ENCODE peak calls at places on chromosome 5, in four cellular contexts. One of them, this sample, is unnamed.

GRCh38 chr5:152259702-152260101 is 145.4 kb downstream of the NMUR2 start:
- DNase-seq in K562: no peak
- DNase-seq in GM12878: no peak
- DNase-seq in SK-N-SH: no peak
- DNase-seq in this sample: no peak

GRCh38 chr5:38473008-38473407 is 83.4 kb downstream of the LIFR start:
- DNase-seq in K562: no peak
- DNase-seq in GM12878: no peak
- DNase-seq in SK-N-SH: no peak
- DNase-seq in this sample: no peak

GRCh38 chr5:30390095-30390494 is 803.4 kb upstream of the CDH6 start:
- DNase-seq in K562: no peak
- DNase-seq in GM12878: no peak
- DNase-seq in SK-N-SH: no peak
- DNase-seq in this sample: no peak

GRCh38 chr5:56168066-56168478 is 65.1 kb downstream of the ANKRD55 start:
- DNase-seq in K562: no peak
- DNase-seq in GM12878: no peak
- DNase-seq in SK-N-SH: no peak
- DNase-seq in this sample: no peak

GRCh38 chr5:141858084-141858765 is 20.0 kb downstream of the PCDH1 start:
- DNase-seq in K562: no peak
- DNase-seq in GM12878: no peak
- DNase-seq in SK-N-SH: no peak
- DNase-seq in this sample: no peak

GRCh38 chr5:7759257-7759871 is 91.6 kb downstream of the CFAP90 start:
- DNase-seq in K562: no peak
- DNase-seq in GM12878: no peak
- DNase-seq in SK-N-SH: no peak
- DNase-seq in this sample: no peak

GRCh38 chr5:171647043-171647899 is 138.3 kb upstream of the SMIM23 start:
- DNase-seq in K562: no peak
- DNase-seq in GM12878: no peak
- DNase-seq in SK-N-SH: no peak
- DNase-seq in this sample: peak; percentile 48

GRCh38 chr5:148446591-148446990 is 62.8 kb downstream of the FBXO38 start:
- DNase-seq in K562: no peak
- DNase-seq in GM12878: no peak
- DNase-seq in SK-N-SH: no peak
- DNase-seq in this sample: no peak

GRCh38 chr5:172646716-172647285 is 5.7 kb downstream of the NEURL1B start:
- DNase-seq in K562: peak; percentile 44
- DNase-seq in GM12878: no peak
- DNase-seq in SK-N-SH: no peak
- DNase-seq in this sample: no peak

GRCh38 chr5:174204914-174205313 is 159.4 kb downstream of the NSG2 start:
- DNase-seq in K562: no peak
- DNase-seq in GM12878: no peak
- DNase-seq in SK-N-SH: no peak
- DNase-seq in this sample: no peak

GRCh38 chr5:17169507-17169906 is 47.9 kb upstream of the BASP1 start:
- DNase-seq in K562: no peak
- DNase-seq in GM12878: no peak
- DNase-seq in SK-N-SH: no peak
- DNase-seq in this sample: no peak

GRCh38 chr5:98483301-98483700 is 290.2 kb upstream of the RGMB start:
- DNase-seq in K562: no peak
- DNase-seq in GM12878: no peak
- DNase-seq in SK-N-SH: no peak
- DNase-seq in this sample: no peak

GRCh38 chr5:134594797-134595457 is 37.7 kb downstream of the SAR1B start:
- DNase-seq in K562: no peak
- DNase-seq in GM12878: peak; percentile 61
- DNase-seq in SK-N-SH: no peak
- DNase-seq in this sample: no peak

GRCh38 chr5:58019614-58020013 is 440.3 kb downstream of the PLK2 start:
- DNase-seq in K562: no peak
- DNase-seq in GM12878: no peak
- DNase-seq in SK-N-SH: no peak
- DNase-seq in this sample: no peak

GRCh38 chr5:40233268-40233667 is 446.4 kb upstream of the PTGER4 start:
- DNase-seq in K562: no peak
- DNase-seq in GM12878: no peak
- DNase-seq in SK-N-SH: no peak
- DNase-seq in this sample: no peak

GRCh38 chr5:107893642-107894041 is 222.9 kb upstream of the EFNA5 start:
- DNase-seq in K562: no peak
- DNase-seq in GM12878: no peak
- DNase-seq in SK-N-SH: no peak
- DNase-seq in this sample: peak; percentile 23

GRCh38 chr5:140108093-140109049 is 5.5 kb upstream of the PURA start:
- DNase-seq in K562: no peak
- DNase-seq in GM12878: no peak
- DNase-seq in SK-N-SH: peak; percentile 58
- DNase-seq in this sample: no peak

GRCh38 chr5:175893466-175893865 is 22.1 kb downstream of the CPLX2 start:
- DNase-seq in K562: no peak
- DNase-seq in GM12878: no peak
- DNase-seq in SK-N-SH: peak; percentile 83
- DNase-seq in this sample: no peak

GRCh38 chr5:138990986-138991645 is 116.0 kb upstream of the LRRTM2 start:
- DNase-seq in K562: no peak
- DNase-seq in GM12878: no peak
- DNase-seq in SK-N-SH: no peak
- DNase-seq in this sample: no peak

DNA sequence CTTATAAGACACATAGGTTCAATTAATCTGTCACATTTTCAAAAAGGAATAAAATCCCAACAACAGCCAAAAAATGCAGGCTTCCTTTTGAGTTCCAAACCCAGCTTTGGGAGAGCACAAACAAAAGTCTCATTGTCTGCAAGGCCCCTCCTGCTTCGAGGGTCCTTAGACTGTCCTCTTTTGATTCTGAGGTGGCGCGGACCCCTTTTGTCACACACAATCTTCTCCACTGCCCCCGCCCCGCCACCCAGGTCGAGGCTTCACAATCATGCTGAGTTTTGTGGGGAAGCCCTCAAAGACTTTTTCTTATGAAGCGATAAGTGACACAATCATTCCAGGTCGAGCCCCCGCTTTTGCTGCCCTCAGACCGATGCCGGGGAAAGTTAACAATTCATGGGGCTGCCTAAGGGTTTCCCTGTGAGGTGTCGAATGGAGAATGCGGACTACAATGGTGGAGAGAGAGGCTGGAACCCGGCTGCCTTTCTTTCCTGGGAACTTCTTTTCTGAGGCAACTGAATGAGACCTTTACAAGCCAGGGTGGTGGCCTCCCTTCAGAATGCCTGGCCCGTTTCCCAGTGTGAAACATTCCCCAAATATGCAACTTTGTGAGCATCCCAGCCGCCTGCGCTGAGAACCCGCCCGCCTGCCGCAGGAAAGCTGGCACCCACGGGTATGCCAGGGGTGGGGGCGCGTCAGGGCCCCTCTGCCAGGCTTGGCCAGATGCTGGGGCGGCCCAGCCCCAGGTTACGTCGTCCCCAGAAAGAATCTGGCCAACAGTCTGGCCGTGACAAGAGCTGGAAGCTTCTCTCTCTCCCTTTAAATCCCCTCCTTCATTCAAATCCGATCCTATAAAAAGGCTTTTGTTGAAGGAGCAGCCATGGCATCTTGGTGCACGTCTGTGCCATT is 71.9 kb downstream of the MAP1B start:
- DNase-seq in K562: no peak
- DNase-seq in GM12878: no peak
- DNase-seq in SK-N-SH: peak; percentile 30
- DNase-seq in this sample: peak; percentile 28
- TF ChIP-seq JUND in K562: no peak
- TF ChIP-seq JUND in GM12878: no peak
- TF ChIP-seq JUND in SK-N-SH: peak; percentile 86
- TF ChIP-seq JUND in this sample: peak; percentile 43

DNA sequence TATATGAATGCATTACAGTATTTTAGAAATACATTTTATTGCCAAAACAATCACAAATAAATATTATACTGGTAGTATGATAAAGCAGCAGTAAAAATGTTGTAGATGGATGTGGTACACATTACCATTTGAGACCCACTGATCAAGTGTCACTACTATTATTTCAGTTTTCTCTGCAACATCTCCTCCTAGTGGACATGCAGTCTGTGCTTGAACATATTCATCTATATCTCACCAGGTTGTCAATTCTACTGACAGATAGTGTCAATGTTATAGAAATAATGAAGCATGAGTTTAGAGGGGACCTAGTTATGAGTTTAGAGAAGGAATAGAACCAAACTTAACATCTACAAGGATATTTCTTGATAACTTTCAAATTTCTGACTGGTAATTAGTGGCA is 39.2 kb upstream of the ELOVL7 start:
- DNase-seq in K562: no peak
- DNase-seq in GM12878: no peak
- DNase-seq in SK-N-SH: peak; percentile 22
- DNase-seq in this sample: peak; percentile 6
- TF ChIP-seq CTCF in K562: peak; percentile 40
- TF ChIP-seq CTCF in GM12878: peak; percentile 58
- TF ChIP-seq CTCF in SK-N-SH: peak; percentile 48
- TF ChIP-seq CTCF in this sample: peak; percentile 73

DNA sequence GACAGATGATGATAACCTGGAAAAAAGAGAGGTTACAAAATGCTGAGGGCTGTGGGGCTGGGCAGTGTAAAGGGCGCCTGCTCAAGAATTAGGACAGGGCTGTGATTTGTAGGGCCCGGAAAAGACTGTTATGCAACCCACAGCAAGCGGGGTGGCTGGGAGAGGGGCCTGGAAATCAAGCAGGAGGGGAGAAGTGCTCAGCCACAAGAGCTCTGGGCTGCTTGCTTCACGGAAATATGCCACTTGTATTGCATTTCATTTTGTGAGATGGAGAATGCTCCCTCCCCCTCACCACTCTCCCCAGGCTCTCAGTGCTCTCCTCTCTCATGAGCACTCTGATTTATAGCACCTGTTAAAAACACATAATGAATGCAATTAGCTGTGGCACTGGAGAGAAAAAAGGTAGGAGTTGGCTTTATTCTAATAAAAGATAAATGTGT is 8.4 kb upstream of the HAND1 start:
- DNase-seq in K562: no peak
- DNase-seq in GM12878: no peak
- DNase-seq in SK-N-SH: peak; percentile 81
- DNase-seq in this sample: no peak
- TF ChIP-seq JUND in K562: no peak
- TF ChIP-seq JUND in GM12878: no peak
- TF ChIP-seq JUND in SK-N-SH: no peak
- TF ChIP-seq JUND in this sample: no peak

DNA sequence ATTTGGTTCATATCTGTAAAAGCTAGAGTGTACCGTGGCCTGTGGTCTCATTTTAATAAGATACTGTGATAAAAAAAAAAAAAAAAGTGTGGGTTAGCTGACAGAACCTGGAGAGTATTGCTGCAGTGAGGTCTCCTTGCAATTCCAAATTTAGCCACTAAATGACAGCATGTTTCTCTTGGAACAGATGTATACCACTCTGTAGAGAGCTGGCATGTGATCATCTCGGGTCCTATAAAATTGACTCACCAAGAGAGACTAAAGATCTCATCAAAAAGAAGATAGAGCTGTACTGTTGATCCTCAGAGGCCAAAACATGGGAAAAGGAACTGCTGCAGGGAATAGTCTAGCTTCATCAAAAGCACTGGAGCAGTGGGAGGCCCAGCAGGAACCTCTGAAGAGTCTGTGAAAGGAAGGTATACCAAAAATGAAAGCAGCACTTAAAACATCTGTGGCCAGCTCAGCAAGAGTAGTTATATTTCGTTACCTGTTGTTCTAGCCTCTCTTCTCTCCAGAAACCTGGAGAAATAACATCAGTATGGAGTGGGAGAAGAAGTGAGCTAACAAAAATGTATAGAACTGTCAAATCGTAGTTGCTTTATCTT is 826.8 kb downstream of the EFNA5 start:
- DNase-seq in K562: no peak
- DNase-seq in GM12878: no peak
- DNase-seq in SK-N-SH: no peak
- DNase-seq in this sample: peak; percentile 13
- TF ChIP-seq CTCF in K562: no peak
- TF ChIP-seq CTCF in GM12878: peak; percentile 10
- TF ChIP-seq CTCF in SK-N-SH: peak; percentile 36
- TF ChIP-seq CTCF in this sample: peak; percentile 33

DNA sequence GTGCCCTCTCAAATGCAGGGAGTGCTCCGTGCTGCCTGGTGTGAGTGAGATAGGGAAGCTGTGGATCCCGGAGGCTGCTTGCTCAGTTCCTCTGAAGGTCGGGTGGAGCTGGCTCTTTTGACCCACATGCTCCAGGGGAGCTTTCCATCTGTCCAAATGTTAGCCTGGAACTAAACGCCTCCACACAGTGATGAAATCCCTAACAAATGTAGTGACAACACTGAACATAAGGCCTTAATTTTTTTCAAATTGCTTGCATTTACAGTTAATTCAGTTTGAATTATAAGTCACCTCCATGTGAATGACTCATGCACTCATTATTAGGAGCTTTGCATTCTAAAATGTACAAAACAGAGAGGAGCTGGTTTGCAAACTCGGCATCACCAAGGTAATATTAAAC is 27.0 kb downstream of the PRDM6 start:
- DNase-seq in K562: no peak
- DNase-seq in GM12878: no peak
- DNase-seq in SK-N-SH: no peak
- DNase-seq in this sample: no peak
- TF ChIP-seq JUND in K562: no peak
- TF ChIP-seq JUND in GM12878: no peak
- TF ChIP-seq JUND in SK-N-SH: peak; percentile 36
- TF ChIP-seq JUND in this sample: no peak

GRCh38 chr5:150525781-150526180 is 17.9 kb downstream of the NDST1 start:
- DNase-seq in K562: no peak
- DNase-seq in GM12878: no peak
- DNase-seq in SK-N-SH: no peak
- DNase-seq in this sample: no peak
- TF ChIP-seq CTCF in K562: no peak
- TF ChIP-seq CTCF in GM12878: no peak
- TF ChIP-seq CTCF in SK-N-SH: no peak
- TF ChIP-seq CTCF in this sample: no peak

GRCh38 chr5:88470746-88471145 is 202.1 kb upstream of the TMEM161B start:
- DNase-seq in K562: no peak
- DNase-seq in GM12878: no peak
- DNase-seq in SK-N-SH: no peak
- DNase-seq in this sample: no peak

GRCh38 chr5:88480245-88480644 is 211.6 kb upstream of the TMEM161B start:
- DNase-seq in K562: no peak
- DNase-seq in GM12878: no peak
- DNase-seq in SK-N-SH: peak; percentile 4
- DNase-seq in this sample: no peak

DNA sequence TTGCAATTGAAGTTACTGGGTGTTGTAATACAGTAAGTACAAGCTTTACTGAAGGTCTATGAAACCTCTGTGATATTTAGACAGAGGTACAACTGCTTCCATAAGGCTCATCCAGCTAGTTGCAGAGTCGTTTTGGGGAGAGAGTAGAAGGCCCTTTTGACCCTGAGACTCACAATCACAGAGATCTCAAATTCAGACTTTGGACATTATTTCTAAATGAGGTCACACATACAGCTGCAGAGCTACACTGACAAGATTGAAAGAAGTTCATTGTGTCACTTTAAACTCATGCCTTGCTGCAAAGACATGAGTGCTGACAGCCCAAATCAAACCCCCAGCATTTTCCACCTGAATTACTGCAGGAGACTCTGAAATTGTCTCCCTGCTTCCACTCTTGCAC is 205.9 kb upstream of the TMEM161B start:
- DNase-seq in K562: no peak
- DNase-seq in GM12878: no peak
- DNase-seq in SK-N-SH: no peak
- DNase-seq in this sample: no peak
- TF ChIP-seq JUND in K562: no peak
- TF ChIP-seq JUND in GM12878: no peak
- TF ChIP-seq JUND in SK-N-SH: no peak
- TF ChIP-seq JUND in this sample: no peak

GRCh38 chr5:159269723-159270122 is 6.6 kb downstream of the UBLCP1 start:
- DNase-seq in K562: no peak
- DNase-seq in GM12878: no peak
- DNase-seq in SK-N-SH: no peak
- DNase-seq in this sample: no peak
- TF ChIP-seq CTCF in K562: no peak
- TF ChIP-seq CTCF in GM12878: no peak
- TF ChIP-seq CTCF in SK-N-SH: no peak
- TF ChIP-seq CTCF in this sample: no peak